ENCODE peak calls at places on chromosomes 3 and 15, in four cellular contexts. D, S, M and Q are unnamed samples.

GRCh38 chr15:31485431-31485830 is 158.8 kb downstream of the KLF13 start:
- DNase-seq in D (no peak), S (no peak), M (no peak), Q (no peak)

GRCh38 chr3:172666181-172666872 is 44.5 kb downstream of the NCEH1 start:
- DNase-seq in D (no peak), S (no peak), M (no peak), Q (peak)

GRCh38 chr3:43477600-43477999 is 144.2 kb downstream of the ANO10 start:
- DNase-seq in D (no peak), S (peak), M (peak), Q (peak)

GRCh38 chr3:43152649-43153048 is 46.8 kb upstream of the POMGNT2 start:
- DNase-seq in D (no peak), S (no peak), M (no peak), Q (no peak)

GRCh38 chr3:53956591-53956990 is 64.9 kb upstream of the SELENOK start:
- DNase-seq in D (no peak), S (no peak), M (no peak), Q (no peak)

GRCh38 chr3:196793224-196793623 is 53.6 kb downstream of the PAK2 start:
- DNase-seq in D (peak), S (no peak), M (no peak), Q (peak)

GRCh38 chr15:67969892-67970291 is 84.2 kb upstream of the PIAS1 start:
- DNase-seq in D (no peak), S (no peak), M (no peak), Q (no peak)

GRCh38 chr3:54670269-54671000 is 257.4 kb downstream of the LRTM1 start:
- DNase-seq in D (no peak), S (no peak), M (no peak), Q (no peak)

GRCh38 chr3:143731776-143732175 is 116.5 kb downstream of the SLC9A9 start:
- DNase-seq in D (no peak), S (no peak), M (no peak), Q (no peak)

GRCh38 chr3:149736180-149737100 is 15.8 kb downstream of the COMMD2 start:
- DNase-seq in D (peak), S (no peak), M (no peak), Q (peak)

GRCh38 chr15:26639976-26640375 is 132.9 kb downstream of the GABRB3 start:
- DNase-seq in D (no peak), S (no peak), M (no peak), Q (no peak)

GRCh38 chr3:46022909-46023785 is 4.1 kb downstream of the XCR1 start:
- DNase-seq in D (no peak), S (no peak), M (no peak), Q (no peak)

GRCh38 chr3:88059380-88060160 is 515 bp downstream of the ZNF654 start:
- DNase-seq in D (peak), S (peak), M (peak), Q (peak)

GRCh38 chr3:57065588-57065987 is 5.1 kb downstream of the SPATA12 start:
- DNase-seq in D (peak), S (peak), M (no peak), Q (peak)

GRCh38 chr3:186510374-186511079 is 33.7 kb downstream of the CRYGS start:
- DNase-seq in D (no peak), S (no peak), M (no peak), Q (peak)

GRCh38 chr3:133213942-133214341 is 175.8 kb downstream of the TMEM108 start:
- DNase-seq in D (no peak), S (peak), M (no peak), Q (no peak)

GRCh38 chr3:186255703-186256331 is 106.2 kb downstream of the DGKG start:
- DNase-seq in D (no peak), S (peak), M (no peak), Q (peak)

GRCh38 chr15:95935852-95936251 is 394.6 kb upstream of the NR2F2 start:
- DNase-seq in D (no peak), S (no peak), M (no peak), Q (no peak)

GRCh38 chr3:113557374-113557773 is 25.0 kb downstream of the SIDT1 start:
- DNase-seq in D (peak), S (no peak), M (no peak), Q (peak)

GRCh38 chr3:81689617-81690016 is 71.8 kb downstream of the GBE1 start:
- DNase-seq in D (no peak), S (no peak), M (no peak), Q (no peak)

GRCh38 chr15:75123395-75123794 is 78.3 kb upstream of the C15orf39 start:
- DNase-seq in D (peak), S (no peak), M (no peak), Q (no peak)

GRCh38 chr15:56820333-56820732 is 87.0 kb upstream of the ZNF280D start:
- DNase-seq in D (no peak), S (no peak), M (no peak), Q (no peak)

GRCh38 chr3:129628169-129628522 is 21.7 kb upstream of the PLXND1 start:
- DNase-seq in D (no peak), S (no peak), M (no peak), Q (no peak)